ENCODE peak calls at places on chromosomes 7 and 10, in four cellular contexts. M, Z, R and D are unnamed samples.

GRCh38 chr7:74203956-74204615 is 5.7 kb upstream of the LAT2 start:
- DNase-seq in R (no peak), M (no peak), Z (no peak), D (no peak)

GRCh38 chr10:17009228-17009700 is 120.3 kb downstream of the CUBN start:
- DNase-seq in M (no peak), R (no peak), Z (no peak), D (no peak)

GRCh38 chr10:104641150-104642000 is at the start of gene SORCS3:
- DNase-seq in M (no peak), Z (no peak), R (no peak), D (no peak)

GRCh38 chr10:34403512-34403911 is 411.6 kb downstream of the PARD3 start:
- DNase-seq in Z (no peak), M (no peak), R (no peak), D (no peak)

GRCh38 chr7:115054478-115055122 is 132.7 kb downstream of the MDFIC start:
- DNase-seq in R (no peak), M (no peak), Z (no peak), D (no peak)

GRCh38 chr10:123772645-123773508 is 106.7 kb downstream of the GPR26 start:
- DNase-seq in R (no peak), M (no peak), Z (no peak), D (no peak)

GRCh38 chr7:5677538-5678294 is 103.7 kb downstream of the RNF216 start:
- DNase-seq in R (peak), M (peak), Z (peak), D (no peak)

GRCh38 chr7:86814980-86815379 is 171.3 kb downstream of the GRM3 start:
- DNase-seq in M (no peak), R (no peak), Z (no peak), D (no peak)

GRCh38 chr7:151351027-151351426 is 9.4 kb downstream of the NUB1 start:
- DNase-seq in M (no peak), Z (peak), R (no peak), D (no peak)

GRCh38 chr10:103736763-103737162 is 118.6 kb downstream of the SH3PXD2A start:
- DNase-seq in M (no peak), Z (no peak), R (no peak), D (no peak)

DNA sequence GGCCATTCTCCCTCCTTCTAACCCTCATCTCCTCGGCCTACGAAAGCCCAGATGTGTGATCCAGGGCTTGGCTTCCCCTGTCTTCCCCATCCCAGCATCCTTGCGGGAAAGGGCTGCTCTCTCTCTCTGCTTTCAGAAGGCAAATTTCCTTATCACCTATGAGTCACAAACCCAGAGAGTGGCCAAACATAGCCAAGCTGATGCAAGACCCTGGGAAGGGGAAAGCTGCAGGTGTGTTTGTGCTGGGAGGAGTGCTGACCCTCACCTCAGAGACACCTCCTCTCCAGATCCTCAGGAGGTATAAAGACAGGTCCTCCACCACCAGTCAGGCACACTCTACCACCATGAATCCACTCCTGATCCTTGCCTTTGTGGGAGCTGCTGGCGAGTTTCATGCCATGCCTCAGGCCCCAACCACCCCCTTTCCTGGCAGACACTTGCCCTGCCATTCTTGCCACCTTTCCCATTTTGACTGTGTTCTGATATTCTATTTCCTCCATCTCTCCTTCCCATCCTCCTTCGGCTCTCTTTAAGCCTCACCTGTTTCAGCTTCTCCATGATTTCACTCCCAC is 10.6 kb upstream of the PRSS2 start:
- DNase-seq in Z (no peak), R (peak), M (no peak), D (no peak)
- TF ChIP-seq POLR2A in Z (no peak), R (no peak), M (no peak), D (no peak)

GRCh38 chr7:156090988-156091387 is 278.7 kb upstream of the SHH start:
- DNase-seq in M (no peak), R (no peak), Z (no peak), D (no peak)
- H3K4me3 ChIP-seq in M (no peak), R (no peak), Z (no peak), D (no peak)

GRCh38 chr10:131981429-131982184 is at the start of gene BNIP3:
- DNase-seq in Z (peak), R (peak), M (peak), D (peak)
- TF ChIP-seq POLR2A in Z (peak), R (peak), M (no peak), D (peak)

GRCh38 chr7:106071999-106072714 is 40.0 kb downstream of the SYPL1 start:
- DNase-seq in R (peak), Z (peak), M (no peak), D (no peak)

GRCh38 chr7:106071356-106071998 is 40.6 kb downstream of the SYPL1 start:
- DNase-seq in R (peak), M (no peak), Z (peak), D (no peak)

GRCh38 chr7:106073701-106074100 is 38.4 kb downstream of the SYPL1 start:
- DNase-seq in Z (no peak), M (no peak), R (peak), D (no peak)

GRCh38 chr7:106074257-106074656 is 37.9 kb downstream of the SYPL1 start:
- DNase-seq in R (no peak), M (no peak), Z (no peak), D (no peak)

GRCh38 chr7:106072715-106073091 is 39.4 kb downstream of the SYPL1 start:
- DNase-seq in Z (no peak), M (no peak), R (peak), D (no peak)
- H3K4me3 ChIP-seq in Z (no peak), M (no peak), R (no peak), D (no peak)

GRCh38 chr10:110212119-110213006 is 5.0 kb downstream of the MXI1 start:
- DNase-seq in M (no peak), Z (peak), R (no peak), D (peak)
- TF ChIP-seq POLR2A in M (no peak), Z (peak), R (no peak), D (peak)

GRCh38 chr7:69429817-69430501 is 168.3 kb upstream of the AUTS2 start:
- DNase-seq in Z (peak), R (no peak), M (no peak), D (peak)
- H3K4me3 ChIP-seq in Z (no peak), R (no peak), M (peak), D (peak)

DNA sequence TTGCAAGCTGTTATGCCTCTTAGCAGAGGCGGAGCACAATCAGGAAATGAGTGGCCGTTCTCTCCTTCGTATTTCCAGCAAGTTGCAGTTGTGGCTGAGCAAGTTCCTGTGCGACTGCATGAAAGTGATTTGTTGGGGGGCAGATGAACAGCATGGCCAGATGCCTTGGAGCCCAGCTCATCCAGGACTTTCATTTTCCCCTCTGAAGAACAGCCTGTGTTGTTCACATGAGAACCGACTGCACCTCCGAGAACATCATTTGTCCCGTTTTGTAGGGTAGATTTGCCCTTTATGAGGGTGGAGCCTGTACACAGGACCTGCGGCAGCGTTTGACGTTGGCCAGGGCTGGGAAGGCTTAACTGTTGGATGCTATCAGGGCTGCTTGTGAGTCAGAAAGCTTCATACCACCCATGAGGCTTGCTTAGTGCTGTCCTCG is 4.4 kb downstream of the BAG3 start:
- DNase-seq in R (no peak), Z (peak), M (no peak), D (peak)
- TF ChIP-seq POLR2A in R (no peak), Z (peak), M (no peak), D (peak)